ENCODE peak calls at places on chromosomes 13 and 19, in ten cellular contexts. T is NCI-H524; W is stimulated activated CD8-positive, alpha-beta memory T cell treated with anti-CD3 and anti-CD28 coated beads, Interleukin-2, amount 100 ng/mL, for 48 hours; E is NCI-H460; X is RWPE1; D is activated naive CD4-positive, alpha-beta T cell treated with anti-CD3 and anti-CD28 coated beads for 36 hours; K is AG08396; R is A549; C is Right ventricle myocardium superior; Q is T-helper 17 cell. S is an unnamed sample.

GRCh38 chr13:99577934-99578917 is 77.0 kb downstream of the TM9SF2 start:
- DNase-seq in D (no peak), X (no peak), T (peak; percentile 4), Q (no peak), E (no peak), C (no peak), K (peak; percentile 27), W (no peak), R (no peak), S (peak; percentile 56)

GRCh38 chr13:31629085-31629785 is 110.1 kb upstream of the RXFP2 start:
- DNase-seq in Q (no peak), D (no peak), C (peak; percentile 32), K (no peak), X (no peak), E (no peak), W (no peak), R (no peak), T (no peak), S (peak; percentile 14)

GRCh38 chr13:104810242-104810641 is 1725.2 kb downstream of the EFNB2 start:
- DNase-seq in W (no peak), T (no peak), K (no peak), D (peak; percentile 12), X (no peak), R (no peak), C (no peak), Q (no peak), E (no peak), S (no peak)

GRCh38 chr19:41395355-41395754 is 1.8 kb downstream of the EXOSC5 start:
- DNase-seq in W (no peak), E (no peak), Q (no peak), D (no peak), K (no peak), R (no peak), X (no peak), C (no peak), T (no peak), S (no peak)

GRCh38 chr19:15297416-15298224 is 34.7 kb downstream of the BRD4 start:
- DNase-seq in C (no peak), R (peak; percentile 37), T (peak; percentile 45), D (peak; percentile 69), X (peak; percentile 79), Q (no peak), E (peak; percentile 96), K (no peak), W (no peak), S (peak; percentile 38)

GRCh38 chr13:84896128-84896527 is 903.1 kb downstream of the SLITRK6 start:
- DNase-seq in E (peak; percentile 58), C (no peak), K (peak; percentile 38), D (peak; percentile 63), T (peak; percentile 55), R (no peak), Q (no peak), X (peak; percentile 13), W (no peak), S (peak; percentile 56)

GRCh38 chr19:46963093-46963734 is 56.4 kb upstream of the NPAS1 start:
- DNase-seq in C (no peak), W (no peak), E (no peak), X (no peak), R (no peak), Q (no peak), T (no peak), D (no peak), K (peak; percentile 46), S (peak; percentile 93)

GRCh38 chr13:24244802-24245201 is 64.6 kb upstream of the C1QTNF9 start:
- DNase-seq in K (no peak), X (no peak), E (no peak), Q (no peak), W (no peak), D (no peak), C (no peak), T (no peak), R (no peak), S (no peak)

GRCh38 chr13:28339419-28339818 is 155.5 kb downstream of the FLT1 start:
- DNase-seq in X (no peak), D (no peak), K (no peak), Q (no peak), C (no peak), W (no peak), E (no peak), T (no peak), R (no peak), S (no peak)

S was measured in lung microvascular endothelial cell.